ENCODE peak calls at places on chromosomes 12 and 14, in six cellular contexts. R, K, U, H, M and S are unnamed samples. For H3K4me1, the result is how much of the 10 kb centered on the place peaks cover.

GRCh38 chr14:30193791-30194407 is 266.3 kb upstream of the PRKD1 start:
- DNase-seq in M (no peak), R (no peak), H (no peak), U (no peak), K (no peak), S (no peak)

GRCh38 chr14:104224516-104225281 is 86.3 kb downstream of the KIF26A start:
- DNase-seq in H (peak), R (no peak), U (peak), K (peak), M (no peak), S (no peak)

GRCh38 chr14:76236172-76237130 is 84.7 kb downstream of the GPATCH2L start:
- DNase-seq in H (no peak), K (no peak), R (no peak), U (no peak), M (no peak), S (no peak)

GRCh38 chr14:89849931-89850330 is 104.6 kb downstream of the EFCAB11 start:
- DNase-seq in K (no peak), H (no peak), U (no peak), M (no peak), R (no peak), S (no peak)

GRCh38 chr14:60723218-60724079 is 702 bp downstream of the SIX4 start:
- DNase-seq in U (peak), K (peak), R (peak), M (peak), H (peak), S (no peak)

GRCh38 chr12:65306603-65307501 is 28.4 kb downstream of the MSRB3 start:
- DNase-seq in R (peak), M (no peak), U (no peak), H (peak), K (no peak), S (no peak)

GRCh38 chr14:31965735-31966598 is 111.1 kb upstream of the ARHGAP5 start:
- DNase-seq in H (no peak), M (no peak), R (peak), K (peak), U (peak), S (no peak)

GRCh38 chr14:105473677-105474477 is 744 bp upstream of the CRIP2 start:
- DNase-seq in H (peak), M (peak), U (peak), R (peak), K (peak), S (peak)

GRCh38 chr12:51448618-51449256 is 24.1 kb downstream of the SLC4A8 start:
- DNase-seq in M (no peak), R (no peak), K (no peak), H (no peak), U (no peak), S (no peak)

GRCh38 chr12:103903979-103904378 is 26.2 kb upstream of the HSP90B1 start:
- DNase-seq in K (no peak), R (no peak), U (no peak), H (no peak), M (no peak), S (no peak)

GRCh38 chr12:104201238-104202001 is 14.2 kb upstream of the TXNRD1 start:
- DNase-seq in M (no peak), H (peak), U (no peak), K (peak), R (peak), S (no peak)

GRCh38 chr14:63050694-63051093 is 5.4 kb upstream of the KCNH5 start:
- DNase-seq in M (no peak), H (no peak), U (no peak), R (no peak), K (no peak), S (no peak)

GRCh38 chr12:44372259-44372658 is 503.9 kb downstream of the NELL2 start:
- DNase-seq in U (no peak), R (peak), M (no peak), K (no peak), H (no peak), S (no peak)

GRCh38 chr12:14836336-14837210 is 6.8 kb downstream of the ART4 start:
- DNase-seq in K (no peak), M (no peak), H (no peak), R (peak), U (no peak), S (no peak)

GRCh38 chr14:100399052-100399849 is 76.1 kb downstream of the SLC25A47 start:
- DNase-seq in K (no peak), U (no peak), R (no peak), M (no peak), H (no peak), S (no peak)

GRCh38 chr12:104243551-104243950 is 28.0 kb downstream of the TXNRD1 start:
- DNase-seq in K (no peak), M (no peak), R (no peak), U (no peak), H (no peak), S (no peak)

GRCh38 chr12:92064420-92064819 is 81.2 kb downstream of the BTG1 start:
- DNase-seq in H (no peak), U (no peak), R (no peak), M (no peak), K (no peak), S (no peak)

GRCh38 chr12:56836800-56837663 is 73.9 kb downstream of the HSD17B6 start:
- DNase-seq in R (peak), U (no peak), H (no peak), M (no peak), K (no peak), S (no peak)

GRCh38 chr14:101823511-101824120 is 62.1 kb downstream of the PPP2R5C start:
- DNase-seq in H (peak), K (no peak), R (no peak), U (no peak), M (no peak), S (no peak)

GRCh38 chr12:111581434-111582132 is 17.5 kb downstream of the ATXN2 start:
- DNase-seq in U (no peak), H (no peak), K (no peak), R (no peak), M (no peak), S (no peak)

GRCh38 chr14:73047808-73048207 is 10.5 kb upstream of the RBM25 start:
- DNase-seq in K (no peak), H (no peak), R (no peak), M (no peak), U (no peak), S (no peak)

GRCh38 chr14:105354541-105354940 is 40.0 kb downstream of the PACS2 start:
- DNase-seq in M (no peak), U (no peak), R (no peak), K (peak), H (no peak), S (no peak)

GRCh38 chr14:91387135-91387849 is 30.3 kb downstream of the CCDC88C start:
- DNase-seq in R (no peak), U (no peak), K (no peak), H (no peak), M (no peak), S (no peak)

GRCh38 chr12:54032627-54033100 is at the start of gene HOXC5:
- DNase-seq in M (peak), R (peak), K (peak), H (peak), U (no peak), S (no peak)
- H3K27ac ChIP-seq in M (peak), R (no peak), K (peak), H (peak), U (no peak), S (no peak)

DNA sequence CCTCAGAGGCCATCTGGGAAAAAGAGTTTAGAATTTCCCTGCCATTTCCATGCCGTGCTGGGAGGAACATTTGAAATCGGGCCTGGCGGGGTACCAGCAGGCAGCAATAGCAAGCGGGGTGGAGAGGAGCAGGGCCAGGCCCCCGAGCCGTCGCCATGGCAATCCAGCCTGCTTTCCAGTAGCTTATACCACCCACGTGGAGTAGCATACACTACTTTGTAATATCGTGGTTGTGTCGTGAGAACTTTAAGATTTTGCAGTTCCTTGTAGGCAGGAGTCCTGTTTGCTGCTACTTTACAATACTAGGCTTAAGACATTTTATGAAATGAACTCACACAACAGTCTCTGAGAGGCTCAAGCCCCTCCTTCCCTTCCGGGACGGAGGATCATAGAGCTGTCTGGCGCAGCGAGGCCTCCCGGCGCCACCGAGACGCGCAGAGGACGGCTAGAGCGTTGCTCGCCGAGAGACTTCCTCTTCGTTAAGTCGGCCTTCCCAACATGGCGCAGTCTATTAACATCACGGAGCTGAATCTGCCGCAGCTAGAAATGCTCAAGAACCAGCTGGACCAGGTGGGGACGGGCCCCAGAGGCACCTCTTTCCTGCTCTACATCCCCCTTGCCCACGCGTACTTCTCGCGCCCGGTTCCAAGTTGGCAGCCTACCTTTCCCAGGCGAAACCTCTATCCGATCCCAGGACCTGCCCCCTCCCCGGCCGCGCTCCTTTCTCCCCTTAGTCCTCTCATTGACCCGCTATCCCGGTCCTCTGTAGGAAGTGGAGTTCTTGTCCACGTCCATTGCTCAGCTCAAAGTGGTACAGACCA is at the start of gene PFDN5:
- DNase-seq in M (peak), H (peak), U (peak), K (peak), R (peak), S (peak)
- TF ChIP-seq CTCF in M (peak), H (no peak), U (no peak), K (peak), R (no peak), S (peak)

GRCh38 chr12:4153343-4153892 is 120.1 kb upstream of the CCND2 start:
- DNase-seq in M (no peak), K (no peak), H (peak), R (no peak), U (no peak), S (no peak)

GRCh38 chr12:4154672-4155225 is 118.8 kb upstream of the CCND2 start:
- DNase-seq in K (no peak), R (no peak), H (no peak), M (no peak), U (no peak), S (no peak)

GRCh38 chr12:4151362-4152121 is 122.0 kb upstream of the CCND2 start:
- DNase-seq in M (no peak), R (no peak), U (no peak), H (no peak), K (no peak), S (no peak)

GRCh38 chr12:4148418-4149056 is 125.0 kb upstream of the CCND2 start:
- DNase-seq in H (peak), K (no peak), R (no peak), U (peak), M (no peak), S (no peak)

GRCh38 chr12:4152145-4152795 is 121.3 kb upstream of the CCND2 start:
- DNase-seq in U (no peak), H (no peak), R (no peak), K (no peak), M (no peak), S (no peak)
- H3K4me1 ChIP-seq in U (under half), H (under half), R (under half), K (under half), M (under half), S (under half)

GRCh38 chr12:122875590-122876220 is 20.2 kb downstream of the VPS37B start:
- DNase-seq in K (no peak), H (no peak), M (no peak), R (no peak), U (no peak), S (no peak)

GRCh38 chr12:122874081-122874480 is 21.8 kb downstream of the VPS37B start:
- DNase-seq in R (no peak), K (peak), U (no peak), M (no peak), H (no peak), S (no peak)

GRCh38 chr12:122873540-122873939 is 22.4 kb downstream of the VPS37B start:
- DNase-seq in R (no peak), U (no peak), H (no peak), M (no peak), K (no peak), S (no peak)

GRCh38 chr12:122878780-122879612 is 16.9 kb downstream of the VPS37B start:
- DNase-seq in U (no peak), R (no peak), K (no peak), H (no peak), M (no peak), S (no peak)

GRCh38 chr12:122876724-122877123 is 19.2 kb downstream of the VPS37B start:
- DNase-seq in R (no peak), H (no peak), M (no peak), U (no peak), K (peak), S (no peak)
- H3K27ac ChIP-seq in R (no peak), H (no peak), M (no peak), U (no peak), K (no peak), S (no peak)

GRCh38 chr12:123987022-123987421 is 14.0 kb downstream of the ZNF664 start:
- DNase-seq in M (no peak), H (no peak), K (no peak), R (no peak), U (no peak), S (no peak)

GRCh38 chr12:123984903-123985302 is 11.9 kb downstream of the ZNF664 start:
- DNase-seq in M (no peak), U (no peak), R (no peak), K (no peak), H (no peak), S (no peak)

GRCh38 chr12:123986374-123986920 is 13.4 kb downstream of the ZNF664 start:
- DNase-seq in K (no peak), H (no peak), U (no peak), M (no peak), R (no peak), S (no peak)

GRCh38 chr12:123982269-123982668 is 9.3 kb downstream of the ZNF664 start:
- DNase-seq in U (no peak), R (no peak), M (no peak), H (no peak), K (no peak), S (no peak)

DNA sequence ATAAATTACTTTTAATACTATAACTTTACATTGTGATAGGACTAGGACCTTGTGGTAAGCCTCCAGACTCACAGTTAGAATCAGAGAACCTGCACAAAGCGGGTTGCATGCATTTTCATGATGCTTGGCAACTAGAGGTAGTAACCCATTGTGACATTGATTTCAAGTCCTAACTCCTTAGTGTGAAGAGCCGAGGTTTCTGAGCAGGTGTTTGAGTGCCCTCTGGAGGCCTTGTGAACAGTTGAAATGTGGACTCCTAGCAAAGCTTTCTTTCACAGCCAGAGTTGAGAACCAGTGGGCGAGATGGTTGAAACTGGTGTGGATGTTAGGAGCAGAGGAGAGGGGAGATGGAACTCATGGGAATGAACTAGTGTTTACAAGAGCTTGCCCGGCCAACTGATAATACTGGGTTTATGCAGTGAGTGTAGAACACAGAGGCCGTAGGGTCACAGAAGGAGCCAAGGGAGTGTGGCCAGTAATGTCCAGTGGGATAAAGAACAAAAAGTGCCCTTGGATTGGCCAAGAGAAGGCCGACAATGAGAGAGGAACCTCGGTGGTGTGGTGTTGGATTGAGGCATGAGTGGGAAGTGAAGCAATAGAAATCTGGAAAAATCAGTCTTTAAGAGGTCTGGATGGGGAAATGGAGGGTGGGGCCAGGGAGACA is 10.9 kb downstream of the ZNF664 start:
- DNase-seq in R (peak), K (peak), M (no peak), U (no peak), H (peak), S (no peak)
- TF ChIP-seq CTCF in R (peak), K (peak), M (no peak), U (peak), H (peak), S (peak)

GRCh38 chr12:19440916-19441315 is 1.6 kb downstream of the AEBP2 start:
- DNase-seq in M (no peak), H (no peak), R (no peak), U (no peak), K (no peak), S (no peak)

GRCh38 chr12:19444097-19444496 is 4.8 kb downstream of the AEBP2 start:
- DNase-seq in U (no peak), R (no peak), H (no peak), M (no peak), K (no peak), S (no peak)

GRCh38 chr12:19440019-19440858 is 947 bp downstream of the AEBP2 start:
- DNase-seq in H (peak), M (peak), K (peak), U (peak), R (peak), S (no peak)

GRCh38 chr12:19447386-19447785 is 8.1 kb downstream of the AEBP2 start:
- DNase-seq in H (no peak), K (no peak), M (no peak), R (no peak), U (no peak), S (no peak)

DNA sequence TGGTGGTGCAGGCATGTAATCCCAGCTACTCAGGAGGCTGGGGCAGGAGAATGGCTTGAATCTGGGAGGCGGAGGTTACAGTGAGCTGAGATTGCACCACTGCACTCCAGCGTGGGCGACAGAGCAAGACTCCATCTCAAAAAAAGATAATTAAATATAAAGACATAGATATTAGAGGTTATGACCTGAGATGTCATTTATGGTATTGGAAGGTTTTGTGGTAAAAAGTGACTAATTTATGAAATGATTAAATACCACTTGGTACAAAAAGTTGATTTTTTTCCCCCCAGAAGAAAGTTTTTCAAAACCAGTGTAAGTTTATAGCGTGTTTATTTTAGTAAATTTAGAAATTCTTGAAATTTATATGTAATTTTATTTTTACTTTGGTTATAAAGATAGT is 4.3 kb downstream of the AEBP2 start:
- DNase-seq in K (no peak), M (no peak), H (no peak), R (no peak), U (no peak), S (no peak)
- H3K4me1 ChIP-seq in K (under half), M (under half), H (under half), R (under half), U (under half), S (under half)